ENCODE peak calls at places on chromosomes 11 and 22, in nine cellular contexts. One of them, this sample, is unnamed.

GRCh38 chr11:22792497-22792896 is 37.1 kb downstream of the SVIP start:
- DNase-seq in H9: no peak
- DNase-seq in neuronal stem cell: no peak
- DNase-seq in ovary: no peak
- DNase-seq in mammary epithelial cell: peak; percentile 84
- DNase-seq in stomach: no peak
- DNase-seq in breast epithelium: peak; percentile 18
- DNase-seq in thoracic aorta: no peak
- DNase-seq in Karpas-422: no peak
- DNase-seq in this sample: no peak

GRCh38 chr11:16239130-16240105 is 116.9 kb downstream of the SOX6 start:
- DNase-seq in H9: no peak
- DNase-seq in neuronal stem cell: peak; percentile 6
- DNase-seq in ovary: no peak
- DNase-seq in mammary epithelial cell: no peak
- DNase-seq in stomach: no peak
- DNase-seq in breast epithelium: no peak
- DNase-seq in thoracic aorta: no peak
- DNase-seq in Karpas-422: no peak
- DNase-seq in this sample: no peak

GRCh38 chr11:68128682-68129327 is 7.6 kb upstream of the CHKA start:
- DNase-seq in H9: peak; percentile 74
- DNase-seq in neuronal stem cell: no peak
- DNase-seq in ovary: peak; percentile 92
- DNase-seq in mammary epithelial cell: no peak
- DNase-seq in stomach: peak; percentile 96
- DNase-seq in breast epithelium: peak; percentile 49
- DNase-seq in thoracic aorta: no peak
- DNase-seq in Karpas-422: no peak
- DNase-seq in this sample: no peak

GRCh38 chr11:86537541-86538222 is 134.7 kb downstream of the ME3 start:
- DNase-seq in H9: no peak
- DNase-seq in neuronal stem cell: no peak
- DNase-seq in ovary: no peak
- DNase-seq in mammary epithelial cell: no peak
- DNase-seq in stomach: no peak
- DNase-seq in breast epithelium: no peak
- DNase-seq in thoracic aorta: no peak
- DNase-seq in Karpas-422: peak; percentile 62
- DNase-seq in this sample: no peak

GRCh38 chr11:69319255-69320106 is 25.5 kb downstream of the MYEOV start:
- DNase-seq in H9: no peak
- DNase-seq in neuronal stem cell: no peak
- DNase-seq in ovary: no peak
- DNase-seq in mammary epithelial cell: no peak
- DNase-seq in stomach: no peak
- DNase-seq in breast epithelium: no peak
- DNase-seq in thoracic aorta: no peak
- DNase-seq in Karpas-422: no peak
- DNase-seq in this sample: no peak

GRCh38 chr11:25566298-25567200 is 765.4 kb upstream of the ANO3 start:
- DNase-seq in H9: no peak
- DNase-seq in neuronal stem cell: no peak
- DNase-seq in ovary: peak; percentile 59
- DNase-seq in mammary epithelial cell: peak; percentile 76
- DNase-seq in stomach: no peak
- DNase-seq in breast epithelium: peak; percentile 20
- DNase-seq in thoracic aorta: no peak
- DNase-seq in Karpas-422: no peak
- DNase-seq in this sample: peak; percentile 69

GRCh38 chr11:41579546-41579945 is 120.1 kb upstream of the LRRC4C start:
- DNase-seq in H9: no peak
- DNase-seq in neuronal stem cell: no peak
- DNase-seq in ovary: no peak
- DNase-seq in mammary epithelial cell: peak; percentile 56
- DNase-seq in stomach: no peak
- DNase-seq in breast epithelium: no peak
- DNase-seq in thoracic aorta: no peak
- DNase-seq in Karpas-422: no peak
- DNase-seq in this sample: no peak

GRCh38 chr11:121029813-121030445 is 6.0 kb downstream of the TBCEL start:
- DNase-seq in H9: no peak
- DNase-seq in neuronal stem cell: no peak
- DNase-seq in ovary: no peak
- DNase-seq in mammary epithelial cell: no peak
- DNase-seq in stomach: no peak
- DNase-seq in breast epithelium: no peak
- DNase-seq in thoracic aorta: no peak
- DNase-seq in Karpas-422: no peak
- DNase-seq in this sample: no peak

GRCh38 chr22:29216873-29217666 is 11.4 kb downstream of the EMID1 start:
- DNase-seq in H9: peak; percentile 21
- DNase-seq in neuronal stem cell: no peak
- DNase-seq in ovary: peak; percentile 71
- DNase-seq in mammary epithelial cell: peak; percentile 57
- DNase-seq in stomach: no peak
- DNase-seq in breast epithelium: peak; percentile 44
- DNase-seq in thoracic aorta: no peak
- DNase-seq in Karpas-422: no peak
- DNase-seq in this sample: no peak

GRCh38 chr11:66720223-66720898 is 8.7 kb downstream of the SPTBN2 start:
- DNase-seq in H9: peak; percentile 93
- DNase-seq in neuronal stem cell: peak; percentile 69
- DNase-seq in ovary: no peak
- DNase-seq in mammary epithelial cell: peak; percentile 89
- DNase-seq in stomach: peak; percentile 52
- DNase-seq in breast epithelium: peak; percentile 85
- DNase-seq in thoracic aorta: no peak
- DNase-seq in Karpas-422: peak; percentile 85
- DNase-seq in this sample: no peak

GRCh38 chr11:285021-285893 is 3.7 kb upstream of the PGGHG start:
- DNase-seq in H9: peak; percentile 26
- DNase-seq in neuronal stem cell: no peak
- DNase-seq in ovary: peak; percentile 30
- DNase-seq in mammary epithelial cell: no peak
- DNase-seq in stomach: no peak
- DNase-seq in breast epithelium: no peak
- DNase-seq in thoracic aorta: no peak
- DNase-seq in Karpas-422: no peak
- DNase-seq in this sample: peak; percentile 9

GRCh38 chr11:66937334-66937733 is 20.8 kb downstream of the PC start:
- DNase-seq in H9: no peak
- DNase-seq in neuronal stem cell: no peak
- DNase-seq in ovary: no peak
- DNase-seq in mammary epithelial cell: no peak
- DNase-seq in stomach: no peak
- DNase-seq in breast epithelium: no peak
- DNase-seq in thoracic aorta: no peak
- DNase-seq in Karpas-422: no peak
- DNase-seq in this sample: no peak

GRCh38 chr11:45673441-45673840 is 8.0 kb upstream of the CHST1 start:
- DNase-seq in H9: no peak
- DNase-seq in neuronal stem cell: no peak
- DNase-seq in ovary: no peak
- DNase-seq in mammary epithelial cell: no peak
- DNase-seq in stomach: no peak
- DNase-seq in breast epithelium: no peak
- DNase-seq in thoracic aorta: no peak
- DNase-seq in Karpas-422: no peak
- DNase-seq in this sample: no peak

GRCh38 chr11:35214181-35214770 is 75.3 kb downstream of the CD44 start:
- DNase-seq in H9: no peak
- DNase-seq in neuronal stem cell: no peak
- DNase-seq in ovary: no peak
- DNase-seq in mammary epithelial cell: no peak
- DNase-seq in stomach: no peak
- DNase-seq in breast epithelium: no peak
- DNase-seq in thoracic aorta: no peak
- DNase-seq in Karpas-422: no peak
- DNase-seq in this sample: no peak

GRCh38 chr22:24555496-24556253 is at the start of gene SNRPD3:
- DNase-seq in H9: peak; percentile 91
- DNase-seq in neuronal stem cell: peak; percentile 90
- DNase-seq in ovary: peak; percentile 92
- DNase-seq in mammary epithelial cell: peak; percentile 90
- DNase-seq in stomach: peak; percentile 94
- DNase-seq in breast epithelium: peak; percentile 91
- DNase-seq in thoracic aorta: peak; percentile 80
- DNase-seq in Karpas-422: peak; percentile 96
- DNase-seq in this sample: peak; percentile 89
- H3K27ac ChIP-seq in H9: peak within 1 kb of the TSS; percentile 53
- H3K27ac ChIP-seq in neuronal stem cell: peak within 1 kb of the TSS; percentile 90
- H3K27ac ChIP-seq in ovary: peak within 1 kb of the TSS; percentile 92
- H3K27ac ChIP-seq in mammary epithelial cell: peak within 1 kb of the TSS; percentile 90
- H3K27ac ChIP-seq in stomach: peak within 1 kb of the TSS; percentile 96
- H3K27ac ChIP-seq in breast epithelium: peak within 1 kb of the TSS; percentile 100
- H3K27ac ChIP-seq in thoracic aorta: peak within 1 kb of the TSS; percentile 96
- H3K27ac ChIP-seq in Karpas-422: peak within 1 kb of the TSS; percentile 89
- H3K27ac ChIP-seq in this sample: peak within 1 kb of the TSS; percentile 99

GRCh38 chr22:44951510-44951816 is 58.3 kb downstream of the PHF21B start:
- DNase-seq in H9: no peak
- DNase-seq in neuronal stem cell: no peak
- DNase-seq in ovary: no peak
- DNase-seq in mammary epithelial cell: no peak
- DNase-seq in stomach: no peak
- DNase-seq in breast epithelium: no peak
- DNase-seq in thoracic aorta: no peak
- DNase-seq in Karpas-422: no peak
- DNase-seq in this sample: no peak

GRCh38 chr22:44954113-44954512 is 55.7 kb downstream of the PHF21B start:
- DNase-seq in H9: no peak
- DNase-seq in neuronal stem cell: no peak
- DNase-seq in ovary: no peak
- DNase-seq in mammary epithelial cell: no peak
- DNase-seq in stomach: no peak
- DNase-seq in breast epithelium: no peak
- DNase-seq in thoracic aorta: no peak
- DNase-seq in Karpas-422: no peak
- DNase-seq in this sample: no peak

GRCh38 chr22:44950806-44951509 is 58.8 kb downstream of the PHF21B start:
- DNase-seq in H9: no peak
- DNase-seq in neuronal stem cell: no peak
- DNase-seq in ovary: no peak
- DNase-seq in mammary epithelial cell: no peak
- DNase-seq in stomach: no peak
- DNase-seq in breast epithelium: no peak
- DNase-seq in thoracic aorta: no peak
- DNase-seq in Karpas-422: no peak
- DNase-seq in this sample: no peak

GRCh38 chr22:44955102-44955501 is 54.7 kb downstream of the PHF21B start:
- DNase-seq in H9: no peak
- DNase-seq in neuronal stem cell: no peak
- DNase-seq in ovary: no peak
- DNase-seq in mammary epithelial cell: no peak
- DNase-seq in stomach: no peak
- DNase-seq in breast epithelium: no peak
- DNase-seq in thoracic aorta: no peak
- DNase-seq in Karpas-422: no peak
- DNase-seq in this sample: no peak

GRCh38 chr22:44952863-44953790 is 56.7 kb downstream of the PHF21B start:
- DNase-seq in H9: peak; percentile 47
- DNase-seq in neuronal stem cell: no peak
- DNase-seq in ovary: no peak
- DNase-seq in mammary epithelial cell: no peak
- DNase-seq in stomach: no peak
- DNase-seq in breast epithelium: no peak
- DNase-seq in thoracic aorta: no peak
- DNase-seq in Karpas-422: no peak
- DNase-seq in this sample: no peak
- H3K27ac ChIP-seq in H9: no peak overlapping the region
- H3K27ac ChIP-seq in neuronal stem cell: no peak overlapping the region
- H3K27ac ChIP-seq in ovary: no peak overlapping the region
- H3K27ac ChIP-seq in mammary epithelial cell: no peak overlapping the region
- H3K27ac ChIP-seq in stomach: no peak overlapping the region
- H3K27ac ChIP-seq in breast epithelium: no peak overlapping the region
- H3K27ac ChIP-seq in thoracic aorta: no peak overlapping the region
- H3K27ac ChIP-seq in Karpas-422: no peak overlapping the region
- H3K27ac ChIP-seq in this sample: no peak overlapping the region

GRCh38 chr11:134124660-134125451 is 56.0 kb downstream of the JAM3 start:
- DNase-seq in H9: peak; percentile 76
- DNase-seq in neuronal stem cell: peak; percentile 47
- DNase-seq in ovary: peak; percentile 57
- DNase-seq in mammary epithelial cell: peak; percentile 14
- DNase-seq in stomach: peak; percentile 40
- DNase-seq in breast epithelium: no peak
- DNase-seq in thoracic aorta: no peak
- DNase-seq in Karpas-422: no peak
- DNase-seq in this sample: no peak

GRCh38 chr11:134120921-134121526 is 52.2 kb downstream of the JAM3 start:
- DNase-seq in H9: no peak
- DNase-seq in neuronal stem cell: no peak
- DNase-seq in ovary: peak; percentile 46
- DNase-seq in mammary epithelial cell: peak; percentile 51
- DNase-seq in stomach: no peak
- DNase-seq in breast epithelium: peak; percentile 48
- DNase-seq in thoracic aorta: no peak
- DNase-seq in Karpas-422: no peak
- DNase-seq in this sample: peak; percentile 39

GRCh38 chr11:134126197-134126822 is 57.4 kb downstream of the JAM3 start:
- DNase-seq in H9: peak; percentile 61
- DNase-seq in neuronal stem cell: no peak
- DNase-seq in ovary: no peak
- DNase-seq in mammary epithelial cell: peak; percentile 68
- DNase-seq in stomach: no peak
- DNase-seq in breast epithelium: no peak
- DNase-seq in thoracic aorta: no peak
- DNase-seq in Karpas-422: no peak
- DNase-seq in this sample: no peak

GRCh38 chr11:134120143-134120850 is 51.4 kb downstream of the JAM3 start:
- DNase-seq in H9: no peak
- DNase-seq in neuronal stem cell: no peak
- DNase-seq in ovary: peak; percentile 70
- DNase-seq in mammary epithelial cell: peak; percentile 85
- DNase-seq in stomach: peak; percentile 35
- DNase-seq in breast epithelium: peak; percentile 43
- DNase-seq in thoracic aorta: no peak
- DNase-seq in Karpas-422: no peak
- DNase-seq in this sample: no peak

DNA sequence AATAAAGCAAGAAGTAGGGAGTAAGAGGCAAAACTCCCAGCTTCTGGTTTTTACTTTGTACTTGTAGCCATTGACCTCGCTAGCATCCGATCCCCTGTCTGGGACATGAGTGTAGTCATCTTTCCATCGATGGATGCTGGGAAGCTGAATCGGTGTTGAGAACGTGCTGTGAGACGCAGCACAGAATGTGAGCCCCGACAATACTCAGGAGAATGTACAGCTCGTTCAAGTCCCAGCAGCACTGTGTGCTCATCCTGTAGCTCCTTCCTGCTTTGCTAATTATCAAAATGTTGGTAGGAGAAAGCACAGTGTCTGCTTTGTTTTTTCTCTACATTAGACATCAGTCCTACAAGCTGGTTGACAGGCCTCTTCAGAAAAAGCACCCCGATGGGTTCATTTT is 56.6 kb downstream of the JAM3 start:
- DNase-seq in H9: no peak
- DNase-seq in neuronal stem cell: no peak
- DNase-seq in ovary: no peak
- DNase-seq in mammary epithelial cell: no peak
- DNase-seq in stomach: no peak
- DNase-seq in breast epithelium: no peak
- DNase-seq in thoracic aorta: no peak
- DNase-seq in Karpas-422: no peak
- DNase-seq in this sample: no peak
- H3K27ac ChIP-seq in H9: no peak overlapping the region
- H3K27ac ChIP-seq in neuronal stem cell: no peak overlapping the region
- H3K27ac ChIP-seq in ovary: no peak overlapping the region
- H3K27ac ChIP-seq in mammary epithelial cell: no peak overlapping the region
- H3K27ac ChIP-seq in stomach: peak overlapping the region; percentile 18
- H3K27ac ChIP-seq in breast epithelium: no peak overlapping the region
- H3K27ac ChIP-seq in thoracic aorta: peak overlapping the region; percentile 72
- H3K27ac ChIP-seq in Karpas-422: no peak overlapping the region
- H3K27ac ChIP-seq in this sample: peak overlapping the region; percentile 5

GRCh38 chr22:41683616-41684015 is 5.1 kb downstream of the SNU13 start:
- DNase-seq in H9: no peak
- DNase-seq in neuronal stem cell: no peak
- DNase-seq in ovary: no peak
- DNase-seq in mammary epithelial cell: peak; percentile 20
- DNase-seq in stomach: no peak
- DNase-seq in breast epithelium: no peak
- DNase-seq in thoracic aorta: no peak
- DNase-seq in Karpas-422: no peak
- DNase-seq in this sample: no peak
- H3K27ac ChIP-seq in H9: no peak overlapping the region
- H3K27ac ChIP-seq in neuronal stem cell: no peak overlapping the region
- H3K27ac ChIP-seq in ovary: no peak overlapping the region
- H3K27ac ChIP-seq in mammary epithelial cell: no peak overlapping the region
- H3K27ac ChIP-seq in stomach: no peak overlapping the region
- H3K27ac ChIP-seq in breast epithelium: no peak overlapping the region
- H3K27ac ChIP-seq in thoracic aorta: no peak overlapping the region
- H3K27ac ChIP-seq in Karpas-422: no peak overlapping the region
- H3K27ac ChIP-seq in this sample: no peak overlapping the region

This sample was measured in tibial nerve.